ENCODE peak calls at places on chromosomes 1 and 21, in ten cellular contexts. One of them, this sample, is unnamed.

GRCh38 chr1:76124196-76124595 is 49.6 kb downstream of the ST6GALNAC3 start:
- DNase-seq in BJ: no peak
- DNase-seq in A549: peak
- DNase-seq in MM.1S: no peak
- DNase-seq in Panc1: no peak
- DNase-seq in epithelial cell of esophagus: peak
- DNase-seq in GM23338: no peak
- DNase-seq in astrocyte of the spinal cord: no peak
- DNase-seq in ovary: no peak
- DNase-seq in astrocyte: no peak
- DNase-seq in this sample: no peak

GRCh38 chr1:19814244-19814661 is 830 bp downstream of the RNF186 start:
- DNase-seq in astrocyte of the spinal cord: no peak
- DNase-seq in Panc1: no peak
- DNase-seq in epithelial cell of esophagus: no peak
- DNase-seq in ovary: no peak
- DNase-seq in GM23338: no peak
- DNase-seq in BJ: no peak
- DNase-seq in MM.1S: no peak
- DNase-seq in astrocyte: no peak
- DNase-seq in A549: no peak
- DNase-seq in this sample: no peak

GRCh38 chr1:5645929-5646328 is 346.3 kb downstream of the NPHP4 start:
- DNase-seq in Panc1: no peak
- DNase-seq in astrocyte of the spinal cord: no peak
- DNase-seq in BJ: no peak
- DNase-seq in A549: no peak
- DNase-seq in epithelial cell of esophagus: no peak
- DNase-seq in MM.1S: no peak
- DNase-seq in ovary: no peak
- DNase-seq in GM23338: no peak
- DNase-seq in astrocyte: no peak
- DNase-seq in this sample: no peak

GRCh38 chr1:236575523-236575922 is 28.8 kb downstream of the HEATR1 start:
- DNase-seq in A549: no peak
- DNase-seq in ovary: no peak
- DNase-seq in astrocyte of the spinal cord: no peak
- DNase-seq in astrocyte: peak
- DNase-seq in MM.1S: no peak
- DNase-seq in Panc1: no peak
- DNase-seq in BJ: no peak
- DNase-seq in epithelial cell of esophagus: no peak
- DNase-seq in GM23338: no peak
- DNase-seq in this sample: no peak

GRCh38 chr1:182806015-182806678 is 16.6 kb downstream of the NPL start:
- DNase-seq in MM.1S: no peak
- DNase-seq in Panc1: no peak
- DNase-seq in BJ: no peak
- DNase-seq in astrocyte: no peak
- DNase-seq in epithelial cell of esophagus: peak
- DNase-seq in A549: no peak
- DNase-seq in ovary: no peak
- DNase-seq in astrocyte of the spinal cord: no peak
- DNase-seq in GM23338: peak
- DNase-seq in this sample: no peak

GRCh38 chr1:229105822-229106525 is 164.9 kb upstream of the RAB4A start:
- DNase-seq in epithelial cell of esophagus: no peak
- DNase-seq in MM.1S: no peak
- DNase-seq in astrocyte: no peak
- DNase-seq in BJ: no peak
- DNase-seq in ovary: no peak
- DNase-seq in astrocyte of the spinal cord: no peak
- DNase-seq in Panc1: no peak
- DNase-seq in GM23338: no peak
- DNase-seq in A549: no peak
- DNase-seq in this sample: peak

GRCh38 chr1:79322511-79323027 is 316.0 kb upstream of the ADGRL4 start:
- DNase-seq in Panc1: no peak
- DNase-seq in ovary: no peak
- DNase-seq in A549: no peak
- DNase-seq in BJ: no peak
- DNase-seq in astrocyte of the spinal cord: no peak
- DNase-seq in MM.1S: no peak
- DNase-seq in epithelial cell of esophagus: peak
- DNase-seq in GM23338: no peak
- DNase-seq in astrocyte: peak
- DNase-seq in this sample: no peak

GRCh38 chr1:111483166-111483565 is 9.4 kb downstream of the C1orf162 start:
- DNase-seq in astrocyte: peak
- DNase-seq in astrocyte of the spinal cord: no peak
- DNase-seq in GM23338: no peak
- DNase-seq in BJ: no peak
- DNase-seq in epithelial cell of esophagus: no peak
- DNase-seq in Panc1: no peak
- DNase-seq in ovary: no peak
- DNase-seq in A549: no peak
- DNase-seq in MM.1S: no peak
- DNase-seq in this sample: no peak

GRCh38 chr1:93332368-93332767 is 13.3 kb upstream of the DR1 start:
- DNase-seq in ovary: no peak
- DNase-seq in epithelial cell of esophagus: no peak
- DNase-seq in BJ: no peak
- DNase-seq in astrocyte of the spinal cord: no peak
- DNase-seq in astrocyte: no peak
- DNase-seq in GM23338: no peak
- DNase-seq in Panc1: no peak
- DNase-seq in MM.1S: no peak
- DNase-seq in A549: no peak
- DNase-seq in this sample: no peak

GRCh38 chr1:159408862-159409400 is 23.1 kb upstream of the OR10J4 start:
- DNase-seq in BJ: no peak
- DNase-seq in MM.1S: no peak
- DNase-seq in astrocyte: no peak
- DNase-seq in ovary: no peak
- DNase-seq in astrocyte of the spinal cord: no peak
- DNase-seq in epithelial cell of esophagus: no peak
- DNase-seq in GM23338: peak
- DNase-seq in Panc1: no peak
- DNase-seq in A549: no peak
- DNase-seq in this sample: no peak

GRCh38 chr1:158095737-158096335 is 84.9 kb upstream of the CD1D start:
- DNase-seq in astrocyte: no peak
- DNase-seq in astrocyte of the spinal cord: no peak
- DNase-seq in A549: peak
- DNase-seq in BJ: no peak
- DNase-seq in MM.1S: peak
- DNase-seq in ovary: no peak
- DNase-seq in Panc1: peak
- DNase-seq in epithelial cell of esophagus: peak
- DNase-seq in GM23338: peak
- DNase-seq in this sample: no peak

GRCh38 chr1:184684285-184685077 is 70.2 kb downstream of the EDEM3 start:
- DNase-seq in ovary: no peak
- DNase-seq in GM23338: no peak
- DNase-seq in Panc1: no peak
- DNase-seq in astrocyte: no peak
- DNase-seq in MM.1S: no peak
- DNase-seq in BJ: no peak
- DNase-seq in epithelial cell of esophagus: no peak
- DNase-seq in A549: no peak
- DNase-seq in astrocyte of the spinal cord: no peak
- DNase-seq in this sample: no peak

GRCh38 chr21:42366292-42367010 is at the start of gene TFF1:
- DNase-seq in epithelial cell of esophagus: no peak
- DNase-seq in MM.1S: no peak
- DNase-seq in astrocyte: peak
- DNase-seq in astrocyte of the spinal cord: no peak
- DNase-seq in BJ: no peak
- DNase-seq in ovary: no peak
- DNase-seq in GM23338: no peak
- DNase-seq in A549: peak
- DNase-seq in Panc1: peak
- DNase-seq in this sample: no peak

GRCh38 chr1:90386899-90387334 is 330.2 kb downstream of the BARHL2 start:
- DNase-seq in BJ: no peak
- DNase-seq in A549: no peak
- DNase-seq in GM23338: no peak
- DNase-seq in astrocyte: peak
- DNase-seq in Panc1: peak
- DNase-seq in astrocyte of the spinal cord: peak
- DNase-seq in MM.1S: no peak
- DNase-seq in ovary: no peak
- DNase-seq in epithelial cell of esophagus: peak
- DNase-seq in this sample: no peak

GRCh38 chr1:161439280-161440232 is 65.7 kb upstream of the FCGR2A start:
- DNase-seq in ovary: no peak
- DNase-seq in A549: peak
- DNase-seq in astrocyte of the spinal cord: peak
- DNase-seq in GM23338: peak
- DNase-seq in BJ: no peak
- DNase-seq in Panc1: no peak
- DNase-seq in epithelial cell of esophagus: peak
- DNase-seq in astrocyte: no peak
- DNase-seq in MM.1S: no peak
- DNase-seq in this sample: no peak
- H3K4me3 ChIP-seq in ovary: no peak
- H3K4me3 ChIP-seq in A549: peak
- H3K4me3 ChIP-seq in astrocyte of the spinal cord: peak
- H3K4me3 ChIP-seq in GM23338: peak
- H3K4me3 ChIP-seq in BJ: peak
- H3K4me3 ChIP-seq in Panc1: peak
- H3K4me3 ChIP-seq in epithelial cell of esophagus: no peak
- H3K4me3 ChIP-seq in astrocyte: peak
- H3K4me3 ChIP-seq in MM.1S: peak
- H3K4me3 ChIP-seq in this sample: peak

DNA sequence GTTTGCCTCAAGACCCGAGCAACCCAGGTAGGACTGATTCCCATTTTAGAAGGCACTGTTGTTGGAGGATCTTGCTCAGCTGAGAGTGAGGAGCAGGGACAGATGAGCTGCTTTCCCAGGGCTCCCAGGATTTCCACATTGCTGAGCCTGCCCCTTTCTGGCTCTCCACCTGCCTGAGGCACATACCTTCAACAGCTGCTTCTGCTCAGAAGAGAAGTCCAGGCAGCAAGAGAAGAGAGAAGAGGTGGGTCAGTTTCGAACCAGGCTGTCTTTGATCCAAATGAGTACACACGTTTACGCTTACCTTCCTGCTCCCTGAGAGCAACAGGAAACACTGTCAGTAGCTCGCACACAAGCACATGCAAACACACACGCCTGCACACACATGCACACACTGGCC is 5.6 kb downstream of the TNNT2 start:
- DNase-seq in ovary: no peak
- DNase-seq in MM.1S: no peak
- DNase-seq in epithelial cell of esophagus: no peak
- DNase-seq in BJ: no peak
- DNase-seq in astrocyte: no peak
- DNase-seq in A549: no peak
- DNase-seq in Panc1: no peak
- DNase-seq in GM23338: no peak
- DNase-seq in astrocyte of the spinal cord: no peak
- DNase-seq in this sample: no peak
- TF ChIP-seq CTCF in ovary: no peak
- TF ChIP-seq CTCF in MM.1S: no peak
- TF ChIP-seq CTCF in epithelial cell of esophagus: no peak
- TF ChIP-seq CTCF in BJ: no peak
- TF ChIP-seq CTCF in astrocyte: no peak
- TF ChIP-seq CTCF in A549: no peak
- TF ChIP-seq CTCF in Panc1: no peak
- TF ChIP-seq CTCF in GM23338: no peak
- TF ChIP-seq CTCF in astrocyte of the spinal cord: no peak
- TF ChIP-seq CTCF in this sample: no peak

GRCh38 chr1:4265836-4266235 is 365.8 kb upstream of the C1orf174 start:
- DNase-seq in Panc1: no peak
- DNase-seq in GM23338: no peak
- DNase-seq in astrocyte of the spinal cord: no peak
- DNase-seq in astrocyte: no peak
- DNase-seq in ovary: no peak
- DNase-seq in BJ: no peak
- DNase-seq in epithelial cell of esophagus: no peak
- DNase-seq in A549: no peak
- DNase-seq in MM.1S: no peak
- DNase-seq in this sample: no peak
- H3K4me3 ChIP-seq in Panc1: no peak
- H3K4me3 ChIP-seq in GM23338: no peak
- H3K4me3 ChIP-seq in astrocyte of the spinal cord: no peak
- H3K4me3 ChIP-seq in astrocyte: no peak
- H3K4me3 ChIP-seq in ovary: no peak
- H3K4me3 ChIP-seq in BJ: no peak
- H3K4me3 ChIP-seq in epithelial cell of esophagus: no peak
- H3K4me3 ChIP-seq in A549: no peak
- H3K4me3 ChIP-seq in MM.1S: no peak
- H3K4me3 ChIP-seq in this sample: no peak

DNA sequence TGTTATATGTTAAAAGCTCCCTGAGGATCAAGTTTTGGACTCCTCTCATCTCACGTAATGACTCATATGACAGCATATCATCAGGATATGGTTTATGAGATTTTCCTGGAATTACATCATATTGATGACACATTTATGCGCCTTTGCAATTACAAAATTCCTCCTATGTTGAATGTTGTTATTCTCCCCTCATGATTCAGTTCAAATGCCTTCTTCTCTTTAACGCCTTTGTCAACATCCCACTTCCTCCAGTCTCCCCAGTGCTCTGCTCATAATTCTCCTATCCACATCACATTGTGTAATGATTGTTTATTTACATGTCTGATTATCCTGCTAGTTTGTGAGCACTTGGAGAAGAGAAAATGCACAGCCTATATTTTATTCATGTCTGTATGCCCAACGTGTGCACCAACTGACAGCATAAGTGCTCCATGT is 80.9 kb upstream of the BACH1 start:
- DNase-seq in epithelial cell of esophagus: peak
- DNase-seq in astrocyte of the spinal cord: peak
- DNase-seq in GM23338: no peak
- DNase-seq in ovary: no peak
- DNase-seq in A549: peak
- DNase-seq in Panc1: peak
- DNase-seq in astrocyte: peak
- DNase-seq in MM.1S: no peak
- DNase-seq in BJ: peak
- DNase-seq in this sample: no peak
- TF ChIP-seq CTCF in epithelial cell of esophagus: no peak
- TF ChIP-seq CTCF in astrocyte of the spinal cord: no peak
- TF ChIP-seq CTCF in GM23338: no peak
- TF ChIP-seq CTCF in ovary: no peak
- TF ChIP-seq CTCF in A549: no peak
- TF ChIP-seq CTCF in Panc1: no peak
- TF ChIP-seq CTCF in astrocyte: no peak
- TF ChIP-seq CTCF in MM.1S: no peak
- TF ChIP-seq CTCF in BJ: no peak
- TF ChIP-seq CTCF in this sample: no peak

GRCh38 chr1:43509007-43509739 is 21.5 kb upstream of the PTPRF start:
- DNase-seq in BJ: no peak
- DNase-seq in A549: no peak
- DNase-seq in astrocyte of the spinal cord: no peak
- DNase-seq in astrocyte: no peak
- DNase-seq in GM23338: no peak
- DNase-seq in ovary: no peak
- DNase-seq in MM.1S: no peak
- DNase-seq in epithelial cell of esophagus: no peak
- DNase-seq in Panc1: no peak
- DNase-seq in this sample: no peak
- H3K4me3 ChIP-seq in BJ: no peak
- H3K4me3 ChIP-seq in A549: no peak
- H3K4me3 ChIP-seq in astrocyte of the spinal cord: no peak
- H3K4me3 ChIP-seq in astrocyte: no peak
- H3K4me3 ChIP-seq in GM23338: no peak
- H3K4me3 ChIP-seq in ovary: no peak
- H3K4me3 ChIP-seq in MM.1S: no peak
- H3K4me3 ChIP-seq in epithelial cell of esophagus: no peak
- H3K4me3 ChIP-seq in Panc1: no peak
- H3K4me3 ChIP-seq in this sample: no peak